ENCODE peak calls at places on chromosome 12, in six cellular contexts. One of them, this sample, is unnamed.

GRCh38 chr12:93699271-93700141 is 22.3 kb downstream of the CRADD start:
- DNase-seq in activated CD4-positive, CD25-positive, alpha-beta regulatory T cell: no peak
- DNase-seq in astrocyte of the spinal cord: peak
- DNase-seq in HS-27A: no peak
- DNase-seq in cerebellar cortex: no peak
- DNase-seq in fibroblast of mammary gland: peak
- DNase-seq in this sample: no peak

GRCh38 chr12:50042693-50043092 is 14.7 kb upstream of the ASIC1 start:
- DNase-seq in activated CD4-positive, CD25-positive, alpha-beta regulatory T cell: no peak
- DNase-seq in astrocyte of the spinal cord: no peak
- DNase-seq in HS-27A: no peak
- DNase-seq in cerebellar cortex: no peak
- DNase-seq in fibroblast of mammary gland: no peak
- DNase-seq in this sample: no peak

GRCh38 chr12:113462880-113463745 is 8.6 kb downstream of the LHX5 start:
- DNase-seq in activated CD4-positive, CD25-positive, alpha-beta regulatory T cell: no peak
- DNase-seq in astrocyte of the spinal cord: no peak
- DNase-seq in HS-27A: no peak
- DNase-seq in cerebellar cortex: no peak
- DNase-seq in fibroblast of mammary gland: no peak
- DNase-seq in this sample: no peak

GRCh38 chr12:8742501-8742900 is 44.7 kb downstream of the RIMKLB start:
- DNase-seq in activated CD4-positive, CD25-positive, alpha-beta regulatory T cell: no peak
- DNase-seq in astrocyte of the spinal cord: peak
- DNase-seq in HS-27A: no peak
- DNase-seq in cerebellar cortex: no peak
- DNase-seq in fibroblast of mammary gland: peak
- DNase-seq in this sample: no peak

GRCh38 chr12:50024804-50025186 is 499 bp downstream of the RACGAP1 start:
- DNase-seq in activated CD4-positive, CD25-positive, alpha-beta regulatory T cell: no peak
- DNase-seq in astrocyte of the spinal cord: no peak
- DNase-seq in HS-27A: peak
- DNase-seq in cerebellar cortex: no peak
- DNase-seq in fibroblast of mammary gland: peak
- DNase-seq in this sample: no peak

GRCh38 chr12:82832981-82833380 is 146.3 kb downstream of the TMTC2 start:
- DNase-seq in activated CD4-positive, CD25-positive, alpha-beta regulatory T cell: no peak
- DNase-seq in astrocyte of the spinal cord: no peak
- DNase-seq in HS-27A: no peak
- DNase-seq in cerebellar cortex: no peak
- DNase-seq in fibroblast of mammary gland: no peak
- DNase-seq in this sample: no peak

GRCh38 chr12:111788178-111788654 is 21.5 kb downstream of the ALDH2 start:
- DNase-seq in activated CD4-positive, CD25-positive, alpha-beta regulatory T cell: no peak
- DNase-seq in astrocyte of the spinal cord: no peak
- DNase-seq in HS-27A: no peak
- DNase-seq in cerebellar cortex: peak
- DNase-seq in fibroblast of mammary gland: peak
- DNase-seq in this sample: no peak

GRCh38 chr12:53102883-53103807 is at the start of gene SOAT2:
- DNase-seq in activated CD4-positive, CD25-positive, alpha-beta regulatory T cell: no peak
- DNase-seq in astrocyte of the spinal cord: no peak
- DNase-seq in HS-27A: no peak
- DNase-seq in cerebellar cortex: no peak
- DNase-seq in fibroblast of mammary gland: no peak
- DNase-seq in this sample: no peak

GRCh38 chr12:124191024-124191359 is 103.9 kb upstream of the RFLNA start:
- DNase-seq in activated CD4-positive, CD25-positive, alpha-beta regulatory T cell: no peak
- DNase-seq in astrocyte of the spinal cord: no peak
- DNase-seq in HS-27A: no peak
- DNase-seq in cerebellar cortex: peak
- DNase-seq in fibroblast of mammary gland: peak
- DNase-seq in this sample: no peak

GRCh38 chr12:56947633-56948535 is 9.5 kb downstream of the RDH16 start:
- DNase-seq in activated CD4-positive, CD25-positive, alpha-beta regulatory T cell: no peak
- DNase-seq in astrocyte of the spinal cord: no peak
- DNase-seq in HS-27A: no peak
- DNase-seq in cerebellar cortex: no peak
- DNase-seq in fibroblast of mammary gland: peak
- DNase-seq in this sample: no peak

GRCh38 chr12:10529603-10530002 is 23.9 kb downstream of the EIF2S3B start:
- DNase-seq in activated CD4-positive, CD25-positive, alpha-beta regulatory T cell: no peak
- DNase-seq in astrocyte of the spinal cord: no peak
- DNase-seq in HS-27A: no peak
- DNase-seq in cerebellar cortex: no peak
- DNase-seq in fibroblast of mammary gland: no peak
- DNase-seq in this sample: no peak

GRCh38 chr12:51904951-51905471 is 2.3 kb upstream of the ACVRL1 start:
- DNase-seq in activated CD4-positive, CD25-positive, alpha-beta regulatory T cell: no peak
- DNase-seq in astrocyte of the spinal cord: no peak
- DNase-seq in HS-27A: no peak
- DNase-seq in cerebellar cortex: no peak
- DNase-seq in fibroblast of mammary gland: peak
- DNase-seq in this sample: no peak

GRCh38 chr12:127286281-127286680 is 980.7 kb upstream of the TMEM132C start:
- DNase-seq in activated CD4-positive, CD25-positive, alpha-beta regulatory T cell: no peak
- DNase-seq in astrocyte of the spinal cord: no peak
- DNase-seq in HS-27A: no peak
- DNase-seq in cerebellar cortex: no peak
- DNase-seq in fibroblast of mammary gland: no peak
- DNase-seq in this sample: no peak

GRCh38 chr12:57299514-57300016 is 48.6 kb upstream of the STAC3 start:
- DNase-seq in activated CD4-positive, CD25-positive, alpha-beta regulatory T cell: no peak
- DNase-seq in astrocyte of the spinal cord: peak
- DNase-seq in HS-27A: no peak
- DNase-seq in cerebellar cortex: no peak
- DNase-seq in fibroblast of mammary gland: peak
- DNase-seq in this sample: no peak

GRCh38 chr12:39846971-39847661 is 227.5 kb upstream of the ABCD2 start:
- DNase-seq in activated CD4-positive, CD25-positive, alpha-beta regulatory T cell: no peak
- DNase-seq in astrocyte of the spinal cord: peak
- DNase-seq in HS-27A: no peak
- DNase-seq in cerebellar cortex: no peak
- DNase-seq in fibroblast of mammary gland: peak
- DNase-seq in this sample: no peak

GRCh38 chr12:53789570-53789969 is 37.8 kb upstream of the CISTR start:
- DNase-seq in activated CD4-positive, CD25-positive, alpha-beta regulatory T cell: no peak
- DNase-seq in astrocyte of the spinal cord: no peak
- DNase-seq in HS-27A: no peak
- DNase-seq in cerebellar cortex: no peak
- DNase-seq in fibroblast of mammary gland: no peak
- DNase-seq in this sample: no peak

GRCh38 chr12:1030779-1031178 is 39.8 kb downstream of the ERC1 start:
- DNase-seq in activated CD4-positive, CD25-positive, alpha-beta regulatory T cell: no peak
- DNase-seq in astrocyte of the spinal cord: no peak
- DNase-seq in HS-27A: no peak
- DNase-seq in cerebellar cortex: no peak
- DNase-seq in fibroblast of mammary gland: no peak
- DNase-seq in this sample: no peak

GRCh38 chr12:70895956-70896355 is 24.6 kb downstream of the PTPRR start:
- DNase-seq in activated CD4-positive, CD25-positive, alpha-beta regulatory T cell: no peak
- DNase-seq in astrocyte of the spinal cord: no peak
- DNase-seq in HS-27A: no peak
- DNase-seq in cerebellar cortex: no peak
- DNase-seq in fibroblast of mammary gland: no peak
- DNase-seq in this sample: no peak

GRCh38 chr12:9052610-9053009 is 63.1 kb downstream of the A2M start:
- DNase-seq in activated CD4-positive, CD25-positive, alpha-beta regulatory T cell: no peak
- DNase-seq in astrocyte of the spinal cord: no peak
- DNase-seq in HS-27A: no peak
- DNase-seq in cerebellar cortex: no peak
- DNase-seq in fibroblast of mammary gland: no peak
- DNase-seq in this sample: no peak

GRCh38 chr12:27437839-27438238 is 8.7 kb upstream of the SMCO2 start:
- DNase-seq in activated CD4-positive, CD25-positive, alpha-beta regulatory T cell: no peak
- DNase-seq in astrocyte of the spinal cord: no peak
- DNase-seq in HS-27A: no peak
- DNase-seq in cerebellar cortex: no peak
- DNase-seq in fibroblast of mammary gland: no peak
- DNase-seq in this sample: no peak

GRCh38 chr12:93379432-93380308 is 1.9 kb downstream of the NUDT4 start:
- DNase-seq in activated CD4-positive, CD25-positive, alpha-beta regulatory T cell: no peak
- DNase-seq in astrocyte of the spinal cord: peak
- DNase-seq in HS-27A: no peak
- DNase-seq in cerebellar cortex: peak
- DNase-seq in fibroblast of mammary gland: no peak
- DNase-seq in this sample: no peak

GRCh38 chr12:88300931-88301330 is 158.8 kb downstream of the TMTC3 start:
- DNase-seq in activated CD4-positive, CD25-positive, alpha-beta regulatory T cell: no peak
- DNase-seq in astrocyte of the spinal cord: no peak
- DNase-seq in HS-27A: no peak
- DNase-seq in cerebellar cortex: no peak
- DNase-seq in fibroblast of mammary gland: peak
- DNase-seq in this sample: no peak

GRCh38 chr12:5973461-5974115 is 28.5 kb upstream of the ANO2 start:
- DNase-seq in activated CD4-positive, CD25-positive, alpha-beta regulatory T cell: no peak
- DNase-seq in astrocyte of the spinal cord: no peak
- DNase-seq in HS-27A: no peak
- DNase-seq in cerebellar cortex: no peak
- DNase-seq in fibroblast of mammary gland: no peak
- DNase-seq in this sample: no peak

GRCh38 chr12:29238822-29239291 is 89.8 kb downstream of the FAR2 start:
- DNase-seq in activated CD4-positive, CD25-positive, alpha-beta regulatory T cell: no peak
- DNase-seq in astrocyte of the spinal cord: peak
- DNase-seq in HS-27A: no peak
- DNase-seq in cerebellar cortex: no peak
- DNase-seq in fibroblast of mammary gland: peak
- DNase-seq in this sample: no peak

GRCh38 chr12:108241961-108242360 is 97.2 kb downstream of the CMKLR1 start:
- DNase-seq in activated CD4-positive, CD25-positive, alpha-beta regulatory T cell: no peak
- DNase-seq in astrocyte of the spinal cord: no peak
- DNase-seq in HS-27A: no peak
- DNase-seq in cerebellar cortex: no peak
- DNase-seq in fibroblast of mammary gland: no peak
- DNase-seq in this sample: no peak

GRCh38 chr12:12715459-12716150 is 1.6 kb upstream of the CDKN1B start:
- DNase-seq in activated CD4-positive, CD25-positive, alpha-beta regulatory T cell: peak
- DNase-seq in astrocyte of the spinal cord: peak
- DNase-seq in HS-27A: no peak
- DNase-seq in cerebellar cortex: peak
- DNase-seq in fibroblast of mammary gland: no peak
- DNase-seq in this sample: no peak

GRCh38 chr12:89060133-89060532 is 292.2 kb downstream of the DUSP6 start:
- DNase-seq in activated CD4-positive, CD25-positive, alpha-beta regulatory T cell: no peak
- DNase-seq in astrocyte of the spinal cord: peak
- DNase-seq in HS-27A: no peak
- DNase-seq in cerebellar cortex: no peak
- DNase-seq in fibroblast of mammary gland: peak
- DNase-seq in this sample: no peak

GRCh38 chr12:49331360-49332222 is 5.4 kb downstream of the C1QL4 start:
- DNase-seq in activated CD4-positive, CD25-positive, alpha-beta regulatory T cell: no peak
- DNase-seq in astrocyte of the spinal cord: peak
- DNase-seq in HS-27A: no peak
- DNase-seq in cerebellar cortex: peak
- DNase-seq in fibroblast of mammary gland: peak
- DNase-seq in this sample: peak

GRCh38 chr12:95017482-95017881 is 14.0 kb upstream of the NDUFA12 start:
- DNase-seq in activated CD4-positive, CD25-positive, alpha-beta regulatory T cell: no peak
- DNase-seq in astrocyte of the spinal cord: no peak
- DNase-seq in HS-27A: no peak
- DNase-seq in cerebellar cortex: no peak
- DNase-seq in fibroblast of mammary gland: no peak
- DNase-seq in this sample: no peak

GRCh38 chr12:108237272-108237671 is 101.8 kb downstream of the CMKLR1 start:
- DNase-seq in activated CD4-positive, CD25-positive, alpha-beta regulatory T cell: no peak
- DNase-seq in astrocyte of the spinal cord: no peak
- DNase-seq in HS-27A: no peak
- DNase-seq in cerebellar cortex: peak
- DNase-seq in fibroblast of mammary gland: peak
- DNase-seq in this sample: no peak

GRCh38 chr12:89346741-89347324 is 5.5 kb downstream of the DUSP6 start:
- DNase-seq in activated CD4-positive, CD25-positive, alpha-beta regulatory T cell: no peak
- DNase-seq in astrocyte of the spinal cord: peak
- DNase-seq in HS-27A: no peak
- DNase-seq in cerebellar cortex: peak
- DNase-seq in fibroblast of mammary gland: peak
- DNase-seq in this sample: no peak

GRCh38 chr12:114408881-114409795 is 3.2 kb upstream of the TBX5 start:
- DNase-seq in activated CD4-positive, CD25-positive, alpha-beta regulatory T cell: no peak
- DNase-seq in astrocyte of the spinal cord: no peak
- DNase-seq in HS-27A: no peak
- DNase-seq in cerebellar cortex: no peak
- DNase-seq in fibroblast of mammary gland: peak
- DNase-seq in this sample: no peak

GRCh38 chr12:76346798-76347420 is 1.3 kb downstream of the BBS10 start:
- DNase-seq in activated CD4-positive, CD25-positive, alpha-beta regulatory T cell: no peak
- DNase-seq in astrocyte of the spinal cord: peak
- DNase-seq in HS-27A: no peak
- DNase-seq in cerebellar cortex: peak
- DNase-seq in fibroblast of mammary gland: peak
- DNase-seq in this sample: no peak

GRCh38 chr12:94073441-94074051 is 74.8 kb upstream of the PLXNC1 start:
- DNase-seq in activated CD4-positive, CD25-positive, alpha-beta regulatory T cell: no peak
- DNase-seq in astrocyte of the spinal cord: no peak
- DNase-seq in HS-27A: no peak
- DNase-seq in cerebellar cortex: peak
- DNase-seq in fibroblast of mammary gland: peak
- DNase-seq in this sample: peak

GRCh38 chr12:126258190-126258589 is 1193.0 kb downstream of the AACS start:
- DNase-seq in activated CD4-positive, CD25-positive, alpha-beta regulatory T cell: no peak
- DNase-seq in astrocyte of the spinal cord: no peak
- DNase-seq in HS-27A: no peak
- DNase-seq in cerebellar cortex: no peak
- DNase-seq in fibroblast of mammary gland: no peak
- DNase-seq in this sample: no peak

GRCh38 chr12:12072064-12072760 is 1.5 kb downstream of the BCL2L14 start:
- DNase-seq in activated CD4-positive, CD25-positive, alpha-beta regulatory T cell: peak
- DNase-seq in astrocyte of the spinal cord: no peak
- DNase-seq in HS-27A: no peak
- DNase-seq in cerebellar cortex: no peak
- DNase-seq in fibroblast of mammary gland: no peak
- DNase-seq in this sample: no peak

GRCh38 chr12:112577473-112578334 is 159.0 kb downstream of the PTPN11 start:
- DNase-seq in activated CD4-positive, CD25-positive, alpha-beta regulatory T cell: no peak
- DNase-seq in astrocyte of the spinal cord: no peak
- DNase-seq in HS-27A: no peak
- DNase-seq in cerebellar cortex: no peak
- DNase-seq in fibroblast of mammary gland: no peak
- DNase-seq in this sample: no peak

GRCh38 chr12:56007892-56008471 is 10.9 kb downstream of the SUOX start:
- DNase-seq in activated CD4-positive, CD25-positive, alpha-beta regulatory T cell: no peak
- DNase-seq in astrocyte of the spinal cord: no peak
- DNase-seq in HS-27A: no peak
- DNase-seq in cerebellar cortex: peak
- DNase-seq in fibroblast of mammary gland: peak
- DNase-seq in this sample: no peak

GRCh38 chr12:48451372-48451771 is 21.0 kb upstream of the ANP32D start:
- DNase-seq in activated CD4-positive, CD25-positive, alpha-beta regulatory T cell: no peak
- DNase-seq in astrocyte of the spinal cord: no peak
- DNase-seq in HS-27A: no peak
- DNase-seq in cerebellar cortex: no peak
- DNase-seq in fibroblast of mammary gland: no peak
- DNase-seq in this sample: no peak